ENCODE peak calls at places on chromosomes 11 and 22, in ten cellular contexts. F, C, G, R, A, J, Q, E, O and B are unnamed samples.

GRCh38 chr11:2891291-2891690 is 5.7 kb upstream of the CDKN1C start:
- DNase-seq in F (no peak), C (no peak), G (no peak), R (no peak), A (no peak), J (no peak), Q (no peak), E (no peak), O (peak; percentile 49), B (no peak)

GRCh38 chr11:78318733-78319132 is 98.9 kb downstream of the GAB2 start:
- DNase-seq in F (no peak), C (no peak), G (no peak), R (no peak), A (no peak), J (no peak), Q (no peak), E (no peak), O (no peak), B (no peak)

GRCh38 chr22:49048591-49048990 is 779.1 kb downstream of the BRD1 start:
- DNase-seq in F (no peak), C (no peak), G (no peak), R (no peak), A (no peak), J (no peak), Q (no peak), E (no peak), O (no peak), B (no peak)

GRCh38 chr11:46246514-46246913 is 30.9 kb upstream of the CREB3L1 start:
- DNase-seq in F (no peak), C (no peak), G (no peak), R (no peak), A (no peak), J (no peak), Q (no peak), E (no peak), O (no peak), B (no peak)

GRCh38 chr11:35553831-35554230 is 28.4 kb upstream of the PAMR1 start:
- DNase-seq in F (no peak), C (no peak), G (peak; percentile 2), R (no peak), A (no peak), J (no peak), Q (no peak), E (no peak), O (no peak), B (no peak)

GRCh38 chr11:1567721-1568100 is 4.4 kb downstream of the DUSP8 start:
- DNase-seq in F (no peak), C (no peak), G (no peak), R (no peak), A (no peak), J (no peak), Q (no peak), E (no peak), O (no peak), B (no peak)

GRCh38 chr22:19984201-19984753 is 32.3 kb downstream of the ARVCF start:
- DNase-seq in F (no peak), C (no peak), G (peak; percentile 43), R (peak; percentile 70), A (peak; percentile 39), J (peak; percentile 84), Q (no peak), E (no peak), O (no peak), B (no peak)

GRCh38 chr22:48402591-48403031 is 1425.1 kb downstream of the BRD1 start:
- DNase-seq in F (no peak), C (no peak), G (no peak), R (no peak), A (no peak), J (no peak), Q (peak; percentile 20), E (no peak), O (no peak), B (no peak)

GRCh38 chr22:36563444-36563843 is 34.5 kb upstream of the EIF3D start:
- DNase-seq in F (no peak), C (no peak), G (no peak), R (no peak), A (no peak), J (no peak), Q (no peak), E (no peak), O (no peak), B (no peak)

GRCh38 chr11:8095356-8095755 is 14.3 kb downstream of the TUB start:
- DNase-seq in F (no peak), C (no peak), G (no peak), R (no peak), A (no peak), J (no peak), Q (peak; percentile 5), E (peak; percentile 17), O (no peak), B (no peak)

GRCh38 chr22:23457586-23457985 is 122.5 kb downstream of the IGLL1 start:
- DNase-seq in F (no peak), C (no peak), G (no peak), R (no peak), A (no peak), J (no peak), Q (no peak), E (no peak), O (peak; percentile 11), B (no peak)

GRCh38 chr11:46309669-46310288 is 32.3 kb downstream of the CREB3L1 start:
- DNase-seq in F (no peak), C (no peak), G (no peak), R (no peak), A (no peak), J (no peak), Q (no peak), E (no peak), O (peak; percentile 77), B (no peak)

GRCh38 chr22:47515384-47516125 is 753.1 kb downstream of the TBC1D22A start:
- DNase-seq in F (no peak), C (no peak), G (peak; percentile 38), R (no peak), A (no peak), J (no peak), Q (no peak), E (no peak), O (no peak), B (no peak)

GRCh38 chr11:28243596-28243995 is 135.4 kb downstream of the METTL15 start:
- DNase-seq in F (no peak), C (no peak), G (no peak), R (no peak), A (no peak), J (no peak), Q (no peak), E (no peak), O (no peak), B (no peak)

GRCh38 chr11:76172583-76172982 is 33.7 kb downstream of the WNT11 start:
- DNase-seq in F (no peak), C (no peak), G (no peak), R (no peak), A (no peak), J (no peak), Q (no peak), E (no peak), O (no peak), B (no peak)

GRCh38 chr11:36007127-36007824 is 63.4 kb downstream of the LDLRAD3 start:
- DNase-seq in F (no peak), C (no peak), G (no peak), R (no peak), A (no peak), J (no peak), Q (no peak), E (no peak), O (no peak), B (no peak)

GRCh38 chr22:26065847-26066246 is 103.4 kb upstream of the SEZ6L start:
- DNase-seq in F (no peak), C (no peak), G (no peak), R (no peak), A (no peak), J (no peak), Q (no peak), E (no peak), O (no peak), B (no peak)

GRCh38 chr11:109964487-109964886 is 128.7 kb upstream of the ZC3H12C start:
- DNase-seq in F (no peak), C (no peak), G (no peak), R (no peak), A (no peak), J (no peak), Q (no peak), E (no peak), O (no peak), B (no peak)

GRCh38 chr22:50474711-50475651 is at the start of gene SBF1:
- DNase-seq in F (peak; percentile 94), C (peak; percentile 96), G (peak; percentile 82), R (peak; percentile 90), A (peak; percentile 89), J (peak; percentile 94), Q (peak; percentile 96), E (peak; percentile 95), O (peak; percentile 97), B (peak; percentile 89)
- TF ChIP-seq POLR2A in F (peak; percentile 50), C (peak; percentile 47), G (peak; percentile 69), R (peak; percentile 71), A (no peak), J (peak; percentile 85), Q (no peak), E (no peak), O (peak; percentile 59), B (peak; percentile 93)

GRCh38 chr11:43643898-43644625 is 36.5 kb upstream of the HSD17B12 start:
- DNase-seq in F (peak; percentile 89), C (peak; percentile 93), G (peak; percentile 90), R (peak; percentile 79), A (peak; percentile 84), J (peak; percentile 86), Q (peak; percentile 90), E (peak; percentile 92), O (peak; percentile 90), B (peak; percentile 65)
- TF ChIP-seq CTCF in F (no peak), C (no peak), G (no peak), R (peak; percentile 8), A (no peak), J (no peak), Q (no peak), E (peak; percentile 13), O (no peak), B (no peak)

DNA sequence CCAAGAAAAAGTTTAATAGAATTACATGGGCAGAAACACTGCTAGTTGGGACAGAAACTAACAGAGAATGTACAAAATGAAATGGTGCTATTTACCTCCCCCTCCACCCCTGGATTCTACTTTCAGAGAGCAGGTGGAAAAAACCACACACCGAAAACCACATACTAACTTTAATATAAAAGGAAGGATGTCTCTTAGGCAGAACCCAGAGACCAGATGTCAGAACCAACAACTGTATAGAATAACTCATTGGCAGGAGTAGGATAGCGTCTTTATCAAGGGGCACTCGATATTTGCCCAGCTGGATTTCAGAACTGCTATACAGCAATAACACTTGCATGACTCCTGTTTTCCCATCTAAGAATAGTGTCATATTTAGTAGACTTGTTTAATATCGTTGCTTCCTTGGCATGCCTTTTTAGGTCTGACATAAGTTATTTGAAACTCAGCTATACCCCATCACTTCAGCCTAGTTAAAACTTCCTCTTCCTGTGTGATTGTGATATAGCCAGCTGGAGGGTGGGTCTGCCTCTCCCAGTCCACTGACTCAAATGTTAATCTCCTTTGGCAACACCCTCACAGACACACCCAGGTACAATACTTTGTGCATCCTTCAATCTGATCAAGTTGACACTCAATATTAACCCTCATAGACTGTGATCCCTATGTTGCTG is 1.2 kb downstream of the SLC22A25 start:
- DNase-seq in F (no peak), C (no peak), G (no peak), R (no peak), A (no peak), J (no peak), Q (no peak), E (no peak), O (no peak), B (no peak)
- H3K4me1 ChIP-seq in F (no peaks in the 10 kb centered on the region), C (no peaks in the 10 kb centered on the region), G (no peaks in the 10 kb centered on the region), R (no peaks in the 10 kb centered on the region), A (no peaks in the 10 kb centered on the region), J (no peaks in the 10 kb centered on the region), Q (no peaks in the 10 kb centered on the region), E (no peaks in the 10 kb centered on the region), O (no peaks in the 10 kb centered on the region), B (no peaks in the 10 kb centered on the region)

GRCh38 chr11:6489338-6489737 is 7.7 kb upstream of the DNHD1 start:
- DNase-seq in F (no peak), C (no peak), G (no peak), R (no peak), A (no peak), J (no peak), Q (no peak), E (no peak), O (no peak), B (no peak)
- TF ChIP-seq POLR2A in F (no peak), C (no peak), G (no peak), R (no peak), A (no peak), J (no peak), Q (no peak), E (no peak), O (no peak), B (no peak)